ENCODE peak calls at places on chromosomes 13 and 19, in seven cellular contexts. W is tibial artery; X is CD8-positive, alpha-beta T cell; B is ascending aorta; Z is CD8-positive, alpha-beta memory T cell; P is prostate gland; T is upper lobe of right lung. Y is an unnamed sample.

GRCh38 chr13:29514720-29515310 is 80.7 kb downstream of the SLC7A1 start:
- DNase-seq in T (peak; percentile 41), P (no peak), B (no peak), Z (no peak), W (no peak), X (no peak), Y (no peak)

GRCh38 chr13:99063952-99064351 is 86.1 kb upstream of the DOCK9 start:
- DNase-seq in X (no peak), P (no peak), W (no peak), B (no peak), T (no peak), Z (no peak), Y (no peak)

GRCh38 chr13:38213307-38213706 is 136.3 kb upstream of the UFM1 start:
- DNase-seq in T (no peak), P (no peak), Z (no peak), B (no peak), X (no peak), W (no peak), Y (no peak)

GRCh38 chr13:76791290-76791664 is 94.9 kb downstream of the KCTD12 start:
- DNase-seq in T (no peak), Z (no peak), W (no peak), P (no peak), B (no peak), X (no peak), Y (no peak)

GRCh38 chr13:50081106-50081898 is 66.1 kb downstream of the KCNRG start:
- DNase-seq in X (peak; percentile 64), T (peak; percentile 80), P (peak; percentile 47), W (peak; percentile 80), Z (no peak), B (peak; percentile 76), Y (peak; percentile 42)

GRCh38 chr13:102289606-102290005 is 112.2 kb downstream of the FGF14 start:
- DNase-seq in T (no peak), P (no peak), X (no peak), B (no peak), Z (no peak), W (no peak), Y (no peak)

GRCh38 chr13:85586422-85586831 is 212.8 kb downstream of the SLITRK6 start:
- DNase-seq in B (no peak), X (no peak), P (no peak), W (no peak), T (no peak), Z (no peak), Y (no peak)

GRCh38 chr13:96159731-96160130 is 69.8 kb downstream of the HS6ST3 start:
- DNase-seq in T (no peak), P (no peak), Z (no peak), B (no peak), X (no peak), W (no peak), Y (no peak)

GRCh38 chr19:29121684-29122083 is 91.3 kb downstream of the UQCRFS1 start:
- DNase-seq in B (no peak), T (no peak), P (no peak), Z (no peak), X (no peak), W (peak; percentile 65), Y (peak; percentile 7)

GRCh38 chr13:98927954-98928927 is 49.6 kb downstream of the DOCK9 start:
- DNase-seq in X (no peak), B (no peak), P (no peak), W (no peak), T (no peak), Z (no peak), Y (no peak)

GRCh38 chr19:19464339-19465098 is 50.8 kb downstream of the TSSK6 start:
- DNase-seq in X (no peak), P (no peak), Z (no peak), T (no peak), W (no peak), B (no peak), Y (no peak)

GRCh38 chr13:29284726-29285125 is 310.8 kb downstream of the SLC7A1 start:
- DNase-seq in W (no peak), T (no peak), P (no peak), B (no peak), Z (no peak), X (no peak), Y (no peak)

GRCh38 chr19:44552324-44552723 is 22.8 kb upstream of the CEACAM20 start:
- DNase-seq in P (no peak), Z (no peak), W (no peak), B (no peak), X (no peak), T (peak; percentile 66), Y (peak; percentile 31)

GRCh38 chr13:37929308-37929707 is 59.7 kb upstream of the TRPC4 start:
- DNase-seq in W (no peak), T (no peak), B (no peak), Z (no peak), X (no peak), P (no peak), Y (no peak)

GRCh38 chr13:25232937-25233515 is 54.3 kb downstream of the MTMR6 start:
- DNase-seq in Z (no peak), W (no peak), T (no peak), X (no peak), P (no peak), B (no peak), Y (no peak)

GRCh38 chr19:29671393-29672076 is 6.3 kb downstream of the PLEKHF1 start:
- DNase-seq in P (peak; percentile 54), B (peak; percentile 79), Z (peak; percentile 73), W (peak; percentile 67), X (peak; percentile 91), T (peak; percentile 81), Y (peak; percentile 91)

GRCh38 chr13:109009756-109010155 is 380.3 kb downstream of the MYO16 start:
- DNase-seq in T (no peak), W (no peak), P (no peak), Z (no peak), B (no peak), X (no peak), Y (no peak)

GRCh38 chr13:97430296-97430695 is 3.7 kb upstream of the RAP2A start:
- DNase-seq in B (no peak), Z (no peak), T (no peak), X (no peak), P (no peak), W (no peak), Y (no peak)

GRCh38 chr13:80716610-80717081 is 375.7 kb upstream of the SPRY2 start:
- DNase-seq in Z (no peak), B (no peak), P (no peak), W (no peak), X (no peak), T (peak; percentile 52), Y (peak; percentile 5)

DNA sequence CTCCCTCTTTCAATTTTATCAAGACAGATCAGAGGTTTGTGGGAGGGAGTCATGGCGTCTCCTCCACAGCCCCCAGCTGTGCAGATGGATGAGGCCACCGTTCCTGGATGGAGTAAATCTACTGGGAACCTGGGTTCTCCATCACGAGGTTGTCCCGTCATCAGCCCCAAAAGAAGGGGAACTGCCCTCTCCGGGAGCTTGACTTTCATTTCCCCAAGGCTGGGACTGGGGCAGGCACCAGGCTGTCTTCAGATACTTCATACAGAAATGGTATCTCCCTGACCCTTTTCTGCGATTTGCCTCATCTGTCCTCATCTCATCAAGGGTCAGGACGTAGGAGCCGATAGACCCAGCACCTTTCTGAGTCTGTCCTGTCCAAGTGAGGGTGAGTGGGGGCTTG is 9.8 kb downstream of the LILRB2 start:
- DNase-seq in T (peak; percentile 71), B (peak; percentile 67), W (no peak), Z (no peak), X (no peak), P (no peak), Y (no peak)
- H3K4me3 ChIP-seq in T (no peak overlapping the region), B (no peak overlapping the region), W (no peak overlapping the region), Z (no peak overlapping the region), X (no peak overlapping the region), P (no peak overlapping the region), Y (no peak overlapping the region)

GRCh38 chr19:18339703-18340102 is 695 bp upstream of the PGPEP1 start:
- DNase-seq in X (no peak), Z (no peak), B (no peak), T (no peak), W (no peak), P (no peak), Y (no peak)
- H3K4me3 ChIP-seq in X (peak overlapping the region; percentile 50), Z (peak overlapping the region; percentile 81), B (peak overlapping the region; percentile 88), T (peak overlapping the region; percentile 93), W (peak overlapping the region; percentile 69), P (peak overlapping the region; percentile 98), Y (peak overlapping the region; percentile 81)

DNA sequence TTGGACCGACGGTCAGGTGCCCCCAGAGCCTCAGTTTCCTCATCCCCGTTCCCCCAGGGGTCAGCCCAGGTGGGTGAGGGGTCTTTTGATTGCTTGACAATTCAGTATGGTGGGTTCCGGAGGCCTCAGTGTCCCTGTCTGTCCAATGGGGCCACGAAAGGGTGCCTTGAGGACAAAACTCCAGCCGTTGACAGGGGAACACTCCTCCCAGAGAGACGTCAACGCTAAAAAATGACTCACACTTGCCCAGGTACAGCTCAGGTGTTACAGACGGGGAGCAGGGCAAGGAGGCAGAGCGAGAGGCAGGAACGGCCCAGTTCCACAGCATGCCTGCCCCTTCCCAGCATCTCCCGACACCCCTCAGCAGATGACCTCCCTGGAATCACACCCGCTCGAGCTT is 1.8 kb downstream of the TNFAIP8L1 start:
- DNase-seq in T (no peak), Z (no peak), W (no peak), X (no peak), P (no peak), B (no peak), Y (no peak)
- H3K4me3 ChIP-seq in T (peak overlapping the region; percentile 71), Z (no peak overlapping the region), W (no peak overlapping the region), X (no peak overlapping the region), P (no peak overlapping the region), B (no peak overlapping the region), Y (no peak overlapping the region)

GRCh38 chr19:16141043-16141442 is 2.4 kb upstream of the HSH2D start:
- DNase-seq in Z (no peak), P (no peak), B (no peak), T (no peak), W (no peak), X (no peak), Y (no peak)

GRCh38 chr19:16142032-16142580 is 1.4 kb upstream of the HSH2D start:
- DNase-seq in B (no peak), W (no peak), X (no peak), P (no peak), Z (no peak), T (no peak), Y (no peak)

GRCh38 chr19:16144216-16144581 is 714 bp downstream of the HSH2D start:
- DNase-seq in P (no peak), X (no peak), W (no peak), Z (no peak), T (no peak), B (no peak), Y (no peak)

GRCh38 chr19:16146112-16146511 is 2.6 kb downstream of the HSH2D start:
- DNase-seq in B (no peak), Z (no peak), W (no peak), X (no peak), T (no peak), P (no peak), Y (no peak)

DNA sequence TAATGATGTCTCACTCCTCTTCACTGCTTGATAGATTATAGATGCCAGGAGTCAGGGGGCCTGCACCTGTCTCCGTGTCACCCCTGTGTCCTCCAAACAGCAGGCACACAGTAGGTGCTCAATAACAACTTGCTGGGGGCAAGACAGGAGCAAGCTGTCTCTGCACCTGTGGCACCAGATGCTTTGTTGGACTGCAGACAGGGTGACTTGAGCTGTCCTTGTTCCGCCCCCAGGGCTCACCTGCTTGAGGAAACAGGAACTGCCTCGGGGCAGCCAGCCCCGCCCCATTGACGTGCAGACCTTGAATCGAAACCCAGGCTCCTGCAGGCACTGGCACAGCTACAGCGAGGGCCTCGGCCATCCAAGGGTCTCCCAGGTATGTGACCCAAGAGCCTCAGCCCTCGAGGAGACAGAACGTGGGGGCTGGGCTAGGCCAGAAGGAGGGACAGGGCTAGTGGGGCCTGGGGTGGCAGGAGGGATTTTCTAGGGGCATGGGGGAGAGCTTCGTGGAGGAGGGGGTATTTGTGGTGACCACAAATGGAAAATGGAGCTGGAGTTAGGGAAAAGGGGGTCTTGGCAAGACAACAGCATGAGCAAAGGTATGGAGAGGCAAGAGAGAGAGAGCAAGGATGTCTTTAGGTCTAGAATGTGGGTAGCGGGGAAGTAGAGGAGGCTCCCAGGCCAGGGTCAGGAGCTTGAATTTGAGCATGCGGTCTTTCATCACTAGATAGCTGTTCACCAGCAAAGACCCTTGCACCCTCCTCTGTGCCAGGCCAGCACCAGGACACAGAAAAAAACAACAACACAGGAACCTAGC is at the start of gene HSH2D:
- DNase-seq in Z (peak; percentile 75), X (peak; percentile 86), W (no peak), B (peak; percentile 74), T (peak; percentile 90), P (peak; percentile 71), Y (peak; percentile 64)
- H3K4me3 ChIP-seq in Z (peak within 1 kb of the TSS; percentile 90), X (peak within 1 kb of the TSS; percentile 70), W (no peak within 1 kb of the TSS), B (no peak within 1 kb of the TSS), T (peak within 1 kb of the TSS; percentile 42), P (peak within 1 kb of the TSS; percentile 20), Y (peak within 1 kb of the TSS; percentile 35)

Y was measured in Jurkat, Clone E6-1.